ENCODE peak calls at places on chromosomes 13 and 19, in seven cellular contexts. One of them, this sample, is unnamed.

GRCh38 chr13:51870616-51871015 is 8.8 kb downstream of the CCDC70 start:
- DNase-seq in neural progenitor cell: no peak
- DNase-seq in thoracic aorta: no peak
- DNase-seq in PC-3: no peak
- DNase-seq in mammary epithelial cell: no peak
- DNase-seq in fibroblast of the aortic adventitia: no peak
- DNase-seq in body of pancreas: no peak
- DNase-seq in this sample: no peak

GRCh38 chr19:17797397-17798201 is 2.7 kb downstream of the B3GNT3 start:
- DNase-seq in thoracic aorta: no peak
- DNase-seq in mammary epithelial cell: peak
- DNase-seq in neural progenitor cell: peak
- DNase-seq in body of pancreas: peak
- DNase-seq in PC-3: peak
- DNase-seq in fibroblast of the aortic adventitia: no peak
- DNase-seq in this sample: no peak

GRCh38 chr13:41546372-41547252 is 89.3 kb downstream of the RGCC start:
- DNase-seq in fibroblast of the aortic adventitia: peak
- DNase-seq in neural progenitor cell: no peak
- DNase-seq in body of pancreas: no peak
- DNase-seq in PC-3: peak
- DNase-seq in mammary epithelial cell: peak
- DNase-seq in thoracic aorta: no peak
- DNase-seq in this sample: no peak

GRCh38 chr13:99314640-99315176 is 7.5 kb upstream of the GPR183 start:
- DNase-seq in mammary epithelial cell: no peak
- DNase-seq in thoracic aorta: no peak
- DNase-seq in PC-3: no peak
- DNase-seq in fibroblast of the aortic adventitia: no peak
- DNase-seq in body of pancreas: no peak
- DNase-seq in neural progenitor cell: no peak
- DNase-seq in this sample: no peak

GRCh38 chr13:29496241-29496712 is 99.2 kb downstream of the SLC7A1 start:
- DNase-seq in body of pancreas: peak
- DNase-seq in fibroblast of the aortic adventitia: no peak
- DNase-seq in neural progenitor cell: no peak
- DNase-seq in thoracic aorta: no peak
- DNase-seq in mammary epithelial cell: peak
- DNase-seq in PC-3: peak
- DNase-seq in this sample: peak

GRCh38 chr19:45152504-45153338 is 8.1 kb downstream of the NKPD1 start:
- DNase-seq in body of pancreas: peak
- DNase-seq in neural progenitor cell: peak
- DNase-seq in fibroblast of the aortic adventitia: peak
- DNase-seq in PC-3: no peak
- DNase-seq in mammary epithelial cell: no peak
- DNase-seq in thoracic aorta: no peak
- DNase-seq in this sample: peak

GRCh38 chr19:37506387-37507166 is at the start of gene ZNF793:
- DNase-seq in mammary epithelial cell: peak
- DNase-seq in thoracic aorta: peak
- DNase-seq in neural progenitor cell: peak
- DNase-seq in fibroblast of the aortic adventitia: peak
- DNase-seq in PC-3: no peak
- DNase-seq in body of pancreas: peak
- DNase-seq in this sample: peak

GRCh38 chr19:14676762-14677161 is 2.1 kb upstream of the ADGRE3 start:
- DNase-seq in PC-3: no peak
- DNase-seq in neural progenitor cell: no peak
- DNase-seq in fibroblast of the aortic adventitia: no peak
- DNase-seq in thoracic aorta: no peak
- DNase-seq in body of pancreas: no peak
- DNase-seq in mammary epithelial cell: no peak
- DNase-seq in this sample: no peak

GRCh38 chr13:91302070-91302469 is 45.4 kb upstream of the MIR17HG start:
- DNase-seq in thoracic aorta: no peak
- DNase-seq in PC-3: no peak
- DNase-seq in fibroblast of the aortic adventitia: no peak
- DNase-seq in body of pancreas: no peak
- DNase-seq in neural progenitor cell: no peak
- DNase-seq in mammary epithelial cell: no peak
- DNase-seq in this sample: peak

GRCh38 chr13:78241278-78241919 is 322.8 kb upstream of the EDNRB start:
- DNase-seq in thoracic aorta: no peak
- DNase-seq in PC-3: peak
- DNase-seq in neural progenitor cell: peak
- DNase-seq in mammary epithelial cell: no peak
- DNase-seq in body of pancreas: peak
- DNase-seq in fibroblast of the aortic adventitia: peak
- DNase-seq in this sample: peak

GRCh38 chr19:1087813-1088418 is 7.3 kb downstream of the POLR2E start:
- DNase-seq in body of pancreas: peak
- DNase-seq in mammary epithelial cell: no peak
- DNase-seq in PC-3: no peak
- DNase-seq in thoracic aorta: no peak
- DNase-seq in fibroblast of the aortic adventitia: no peak
- DNase-seq in neural progenitor cell: no peak
- DNase-seq in this sample: peak

GRCh38 chr19:33673258-33673875 is 51.6 kb downstream of the CHST8 start:
- DNase-seq in mammary epithelial cell: no peak
- DNase-seq in neural progenitor cell: no peak
- DNase-seq in thoracic aorta: no peak
- DNase-seq in body of pancreas: no peak
- DNase-seq in PC-3: no peak
- DNase-seq in fibroblast of the aortic adventitia: no peak
- DNase-seq in this sample: no peak

GRCh38 chr19:30130356-30131122 is 188.5 kb downstream of the URI1 start:
- DNase-seq in PC-3: no peak
- DNase-seq in fibroblast of the aortic adventitia: no peak
- DNase-seq in mammary epithelial cell: no peak
- DNase-seq in thoracic aorta: no peak
- DNase-seq in body of pancreas: no peak
- DNase-seq in neural progenitor cell: no peak
- DNase-seq in this sample: no peak

GRCh38 chr19:24178207-24178606 is 91.2 kb downstream of the ZNF254 start:
- DNase-seq in thoracic aorta: no peak
- DNase-seq in fibroblast of the aortic adventitia: no peak
- DNase-seq in mammary epithelial cell: no peak
- DNase-seq in PC-3: no peak
- DNase-seq in neural progenitor cell: no peak
- DNase-seq in body of pancreas: no peak
- DNase-seq in this sample: no peak

GRCh38 chr19:30349131-30349730 is 23.0 kb upstream of the ZNF536 start:
- DNase-seq in mammary epithelial cell: no peak
- DNase-seq in PC-3: no peak
- DNase-seq in body of pancreas: no peak
- DNase-seq in thoracic aorta: no peak
- DNase-seq in neural progenitor cell: no peak
- DNase-seq in fibroblast of the aortic adventitia: no peak
- DNase-seq in this sample: no peak

GRCh38 chr19:41998246-41999020 is 4.4 kb upstream of the ATP1A3 start:
- DNase-seq in PC-3: peak
- DNase-seq in mammary epithelial cell: no peak
- DNase-seq in thoracic aorta: no peak
- DNase-seq in neural progenitor cell: peak
- DNase-seq in body of pancreas: peak
- DNase-seq in fibroblast of the aortic adventitia: peak
- DNase-seq in this sample: peak

GRCh38 chr13:46119883-46120614 is 15.2 kb upstream of the CPB2 start:
- DNase-seq in PC-3: peak
- DNase-seq in fibroblast of the aortic adventitia: peak
- DNase-seq in body of pancreas: peak
- DNase-seq in mammary epithelial cell: peak
- DNase-seq in thoracic aorta: no peak
- DNase-seq in neural progenitor cell: no peak
- DNase-seq in this sample: no peak

GRCh38 chr13:110132178-110132975 is 174.6 kb downstream of the COL4A1 start:
- DNase-seq in PC-3: no peak
- DNase-seq in body of pancreas: no peak
- DNase-seq in mammary epithelial cell: no peak
- DNase-seq in neural progenitor cell: no peak
- DNase-seq in fibroblast of the aortic adventitia: no peak
- DNase-seq in thoracic aorta: no peak
- DNase-seq in this sample: no peak

GRCh38 chr13:111344471-111345191 is 24.2 kb downstream of the TEX29 start:
- DNase-seq in PC-3: peak
- DNase-seq in mammary epithelial cell: no peak
- DNase-seq in thoracic aorta: no peak
- DNase-seq in body of pancreas: peak
- DNase-seq in fibroblast of the aortic adventitia: peak
- DNase-seq in neural progenitor cell: peak
- DNase-seq in this sample: no peak

GRCh38 chr19:31071157-31071855 is 277.9 kb downstream of the TSHZ3 start:
- DNase-seq in body of pancreas: no peak
- DNase-seq in PC-3: no peak
- DNase-seq in mammary epithelial cell: no peak
- DNase-seq in thoracic aorta: no peak
- DNase-seq in fibroblast of the aortic adventitia: no peak
- DNase-seq in neural progenitor cell: no peak
- DNase-seq in this sample: no peak

DNA sequence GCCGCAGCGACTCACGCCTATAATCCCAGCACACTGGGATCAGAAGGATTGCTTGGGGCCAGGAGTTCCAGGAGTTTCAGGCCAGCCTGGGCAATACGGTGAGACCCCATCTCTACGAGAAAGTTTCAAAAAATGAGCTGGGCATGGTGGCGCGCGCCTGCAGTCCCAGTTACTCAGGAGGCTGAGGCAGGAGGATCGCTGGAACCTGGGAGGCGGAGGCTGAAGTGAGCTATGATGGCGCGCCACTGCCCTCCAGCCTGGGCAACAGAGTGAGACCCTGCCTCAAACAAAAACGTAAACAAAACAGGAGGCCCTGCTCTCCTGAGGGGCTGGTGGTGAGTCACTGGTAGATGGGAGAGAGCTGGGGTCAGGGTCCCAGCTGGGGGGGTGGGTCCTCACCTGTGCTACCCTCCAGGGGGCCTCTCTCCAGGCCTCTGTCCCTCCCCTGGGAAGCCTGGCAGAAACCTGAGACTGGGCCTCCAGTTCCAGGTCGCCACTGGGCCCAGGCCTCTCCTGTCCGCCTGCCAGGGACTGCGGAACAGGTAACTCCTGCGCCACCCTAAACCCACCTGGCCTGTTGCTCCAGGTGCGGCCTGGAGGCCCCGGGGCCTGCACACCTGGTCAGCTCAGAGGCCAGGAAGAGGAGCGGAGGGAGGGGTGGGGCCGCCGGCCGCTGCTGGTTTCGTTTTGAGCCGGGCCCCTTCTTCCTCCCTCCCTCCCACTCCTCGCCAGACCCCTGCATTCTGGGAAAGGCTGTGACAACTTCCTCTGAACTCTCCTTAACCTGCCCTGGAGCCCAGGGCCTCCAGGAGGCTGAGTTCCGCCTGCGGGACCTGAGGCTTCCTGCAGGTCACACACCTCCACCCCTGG is 17.2 kb upstream of the ZBTB7A start:
- DNase-seq in thoracic aorta: no peak
- DNase-seq in fibroblast of the aortic adventitia: no peak
- DNase-seq in neural progenitor cell: no peak
- DNase-seq in body of pancreas: peak
- DNase-seq in mammary epithelial cell: no peak
- DNase-seq in PC-3: peak
- DNase-seq in this sample: peak
- H3K4me3 ChIP-seq in thoracic aorta: peak
- H3K4me3 ChIP-seq in fibroblast of the aortic adventitia: no peak
- H3K4me3 ChIP-seq in neural progenitor cell: no peak
- H3K4me3 ChIP-seq in body of pancreas: no peak
- H3K4me3 ChIP-seq in mammary epithelial cell: no peak
- H3K4me3 ChIP-seq in PC-3: peak
- H3K4me3 ChIP-seq in this sample: no peak

GRCh38 chr19:4968462-4969291 is at the start of gene KDM4B:
- DNase-seq in fibroblast of the aortic adventitia: peak
- DNase-seq in PC-3: peak
- DNase-seq in mammary epithelial cell: peak
- DNase-seq in thoracic aorta: peak
- DNase-seq in body of pancreas: peak
- DNase-seq in neural progenitor cell: peak
- DNase-seq in this sample: peak

GRCh38 chr19:4970558-4971423 is 1.9 kb downstream of the KDM4B start:
- DNase-seq in body of pancreas: peak
- DNase-seq in mammary epithelial cell: peak
- DNase-seq in PC-3: peak
- DNase-seq in fibroblast of the aortic adventitia: peak
- DNase-seq in neural progenitor cell: peak
- DNase-seq in thoracic aorta: no peak
- DNase-seq in this sample: no peak

GRCh38 chr19:4967738-4968461 is 1.0 kb upstream of the KDM4B start:
- DNase-seq in body of pancreas: no peak
- DNase-seq in PC-3: peak
- DNase-seq in mammary epithelial cell: no peak
- DNase-seq in fibroblast of the aortic adventitia: peak
- DNase-seq in thoracic aorta: no peak
- DNase-seq in neural progenitor cell: peak
- DNase-seq in this sample: no peak

GRCh38 chr19:4969772-4970531 is 1.0 kb downstream of the KDM4B start:
- DNase-seq in body of pancreas: peak
- DNase-seq in fibroblast of the aortic adventitia: peak
- DNase-seq in neural progenitor cell: peak
- DNase-seq in PC-3: peak
- DNase-seq in thoracic aorta: no peak
- DNase-seq in mammary epithelial cell: peak
- DNase-seq in this sample: no peak

GRCh38 chr19:4969292-4969771 is 419 bp downstream of the KDM4B start:
- DNase-seq in fibroblast of the aortic adventitia: no peak
- DNase-seq in mammary epithelial cell: no peak
- DNase-seq in thoracic aorta: no peak
- DNase-seq in neural progenitor cell: no peak
- DNase-seq in PC-3: no peak
- DNase-seq in body of pancreas: no peak
- DNase-seq in this sample: no peak
- TF ChIP-seq CTCF in fibroblast of the aortic adventitia: no peak
- TF ChIP-seq CTCF in mammary epithelial cell: no peak
- TF ChIP-seq CTCF in thoracic aorta: no peak
- TF ChIP-seq CTCF in neural progenitor cell: no peak
- TF ChIP-seq CTCF in PC-3: no peak
- TF ChIP-seq CTCF in body of pancreas: no peak
- TF ChIP-seq CTCF in this sample: no peak

DNA sequence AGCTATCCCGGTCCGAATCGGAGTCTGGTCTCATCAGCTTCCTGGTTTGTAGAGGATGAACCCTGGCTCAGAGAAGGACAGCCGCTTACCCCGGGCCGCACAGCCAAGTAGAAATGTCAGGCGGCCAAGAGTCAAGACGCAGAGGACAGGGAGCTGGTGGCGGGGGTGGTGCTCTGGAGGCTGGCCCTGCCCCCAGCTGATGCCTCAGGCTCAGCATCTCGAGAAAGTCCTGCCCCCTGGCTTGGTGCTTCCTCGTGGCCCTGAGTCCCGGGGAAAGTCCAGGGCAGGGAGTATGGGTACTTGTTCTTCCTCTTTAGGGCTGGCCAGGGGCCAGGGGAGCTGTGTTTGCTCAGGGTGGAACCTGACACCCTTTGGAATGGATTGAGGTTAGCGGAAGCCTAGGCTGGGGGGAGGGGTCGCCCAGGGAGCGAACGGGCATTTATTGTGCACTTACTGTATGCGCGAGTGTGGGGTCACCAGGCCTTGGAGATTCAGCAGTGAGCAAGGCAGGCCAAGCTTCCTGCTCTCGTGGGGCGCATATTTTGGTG is 2.2 kb downstream of the TJP3 start:
- DNase-seq in PC-3: peak
- DNase-seq in thoracic aorta: no peak
- DNase-seq in neural progenitor cell: no peak
- DNase-seq in body of pancreas: peak
- DNase-seq in fibroblast of the aortic adventitia: peak
- DNase-seq in mammary epithelial cell: peak
- DNase-seq in this sample: no peak
- H3K4me3 ChIP-seq in PC-3: no peak
- H3K4me3 ChIP-seq in thoracic aorta: no peak
- H3K4me3 ChIP-seq in neural progenitor cell: no peak
- H3K4me3 ChIP-seq in body of pancreas: no peak
- H3K4me3 ChIP-seq in fibroblast of the aortic adventitia: no peak
- H3K4me3 ChIP-seq in mammary epithelial cell: no peak
- H3K4me3 ChIP-seq in this sample: no peak

GRCh38 chr13:108218044-108218974 is at the start of gene ABHD13:
- DNase-seq in body of pancreas: peak
- DNase-seq in neural progenitor cell: peak
- DNase-seq in PC-3: peak
- DNase-seq in mammary epithelial cell: peak
- DNase-seq in thoracic aorta: peak
- DNase-seq in fibroblast of the aortic adventitia: peak
- DNase-seq in this sample: peak
- TF ChIP-seq CTCF in body of pancreas: no peak
- TF ChIP-seq CTCF in neural progenitor cell: no peak
- TF ChIP-seq CTCF in PC-3: no peak
- TF ChIP-seq CTCF in mammary epithelial cell: no peak
- TF ChIP-seq CTCF in thoracic aorta: peak
- TF ChIP-seq CTCF in fibroblast of the aortic adventitia: peak
- TF ChIP-seq CTCF in this sample: no peak

This sample was measured in GM06990.